ENCODE peak calls at places on chromosomes 6 and 20, in five cellular contexts. R is CD4-positive, alpha-beta T cell; X is heart left ventricle; P is pancreas; Q is cardiac muscle cell. Y is an unnamed sample.

GRCh38 chr20:62142252-62143117 is 709 bp downstream of the PSMA7 start:
- DNase-seq in R (no peak), X (no peak), P (peak; percentile 77), Q (peak; percentile 35), Y (peak; percentile 36)

GRCh38 chr6:134750669-134751068 is 199.2 kb downstream of the ALDH8A1 start:
- DNase-seq in R (no peak), X (no peak), P (no peak), Q (no peak), Y (no peak)

GRCh38 chr6:129893513-129894098 is 32.5 kb upstream of the TMEM244 start:
- DNase-seq in R (no peak), X (no peak), P (no peak), Q (no peak), Y (no peak)

GRCh38 chr6:47034421-47034820 is 7.7 kb downstream of the ADGRF1 start:
- DNase-seq in R (no peak), X (no peak), P (no peak), Q (no peak), Y (no peak)

GRCh38 chr6:130150906-130151305 is 71.8 kb downstream of the SAMD3 start:
- DNase-seq in R (no peak), X (no peak), P (no peak), Q (no peak), Y (no peak)

GRCh38 chr20:36093804-36094145 is 60.8 kb upstream of the EPB41L1 start:
- DNase-seq in R (no peak), X (no peak), P (no peak), Q (no peak), Y (no peak)

GRCh38 chr6:3228046-3228671 is 706 bp upstream of the TUBB2B start:
- DNase-seq in R (no peak), X (no peak), P (peak; percentile 73), Q (no peak), Y (no peak)

GRCh38 chr6:89952696-89953095 is 58.4 kb downstream of the GJA10 start:
- DNase-seq in R (peak; percentile 72), X (no peak), P (no peak), Q (no peak), Y (peak; percentile 12)

DNA sequence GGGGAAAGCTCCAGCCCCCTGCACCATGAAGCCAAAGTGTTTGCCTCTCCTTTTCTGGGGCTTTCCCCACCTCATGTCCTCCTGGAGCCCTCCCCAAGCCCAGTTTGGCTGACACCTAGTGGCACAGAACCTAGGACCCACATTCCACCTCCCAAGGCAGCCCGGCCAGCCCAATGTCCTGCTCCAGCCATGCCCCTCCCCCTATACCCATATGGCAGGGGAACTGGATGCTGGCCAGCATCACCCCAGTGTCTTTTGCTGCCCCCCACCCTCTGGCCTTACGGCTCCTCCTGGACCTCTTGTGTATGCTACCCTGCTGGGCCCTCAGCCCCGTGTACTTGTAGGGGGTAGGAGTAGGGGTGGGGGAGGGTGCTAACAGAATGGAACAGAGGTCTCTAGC is 170.1 kb downstream of the KIF6 start:
- DNase-seq in R (no peak), X (no peak), P (no peak), Q (no peak), Y (no peak)
- TF ChIP-seq CTCF in R (no peak), X (no peak), P (no peak), Q (no peak), Y (no peak)

GRCh38 chr20:45016089-45016641 is 49.9 kb downstream of the STK4 start:
- DNase-seq in R (no peak), X (no peak), P (no peak), Q (peak; percentile 4), Y (no peak)
- H3K27ac ChIP-seq in R (no peak overlapping the region), X (peak overlapping the region; percentile 64), P (no peak overlapping the region), Q (no peak overlapping the region), Y (peak overlapping the region; percentile 72)

GRCh38 chr6:165229216-165229615 is 80.2 kb downstream of the C6orf118 start:
- DNase-seq in R (no peak), X (no peak), P (no peak), Q (no peak), Y (no peak)
- H3K9me3 ChIP-seq in R (no peaks in the 10 kb centered on the region), X (no peaks in the 10 kb centered on the region), P (no peaks in the 10 kb centered on the region), Q (no peaks in the 10 kb centered on the region), Y (no peaks in the 10 kb centered on the region)

DNA sequence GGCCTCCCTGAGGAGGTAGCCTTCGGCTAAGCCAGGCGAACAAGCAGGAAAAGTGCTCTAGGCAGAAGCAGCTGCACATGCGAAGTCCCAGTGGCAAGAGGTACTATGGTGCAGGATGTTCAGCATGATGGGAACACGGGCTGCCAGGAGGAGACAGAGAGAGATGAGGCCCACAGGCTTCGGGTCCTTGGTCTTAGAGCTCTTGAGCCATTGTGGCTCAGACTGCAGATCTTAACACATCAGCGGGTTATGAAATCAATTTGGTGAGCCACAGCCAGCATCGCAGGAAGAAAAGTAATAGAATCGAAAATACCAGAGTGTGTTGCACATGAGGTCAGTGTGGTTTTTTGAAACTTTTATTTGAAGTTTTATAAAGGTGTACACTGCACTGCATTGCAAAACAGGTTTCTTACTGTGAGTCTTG is 69.1 kb downstream of the EYA2 start:
- DNase-seq in R (no peak), X (no peak), P (no peak), Q (no peak), Y (no peak)
- TF ChIP-seq CTCF in R (no peak), X (no peak), P (no peak), Q (no peak), Y (no peak)

GRCh38 chr6:52545050-52545843 is 31.6 kb downstream of the TRAM2 start:
- DNase-seq in R (no peak), X (no peak), P (no peak), Q (no peak), Y (no peak)

GRCh38 chr6:52543729-52544324 is 33.0 kb downstream of the TRAM2 start:
- DNase-seq in R (no peak), X (peak; percentile 48), P (no peak), Q (no peak), Y (no peak)

GRCh38 chr6:52544325-52545022 is 32.4 kb downstream of the TRAM2 start:
- DNase-seq in R (no peak), X (no peak), P (no peak), Q (no peak), Y (no peak)

GRCh38 chr6:52541135-52541534 is 35.7 kb downstream of the TRAM2 start:
- DNase-seq in R (no peak), X (no peak), P (no peak), Q (no peak), Y (no peak)

DNA sequence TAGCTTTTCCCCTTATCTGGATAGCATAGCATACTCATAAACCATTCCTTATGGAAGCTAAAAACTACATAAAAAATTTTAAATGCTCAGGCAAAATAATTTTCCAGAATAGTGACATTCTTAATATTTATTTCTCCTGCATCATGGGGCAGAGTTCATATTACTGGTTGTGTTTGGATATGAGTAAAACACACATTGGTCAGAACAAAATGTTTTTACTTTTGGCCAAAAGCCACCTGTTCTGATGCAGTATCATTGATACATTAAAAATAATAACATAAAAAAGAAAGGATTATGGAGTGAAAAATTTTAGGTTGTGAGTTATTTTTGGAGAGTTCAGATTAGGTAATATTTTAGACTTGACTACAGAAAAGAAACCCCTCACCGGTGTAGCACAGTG is 33.6 kb downstream of the TRAM2 start:
- DNase-seq in R (no peak), X (no peak), P (no peak), Q (no peak), Y (no peak)
- H3K27ac ChIP-seq in R (no peak overlapping the region), X (peak overlapping the region; percentile 37), P (no peak overlapping the region), Q (no peak overlapping the region), Y (peak overlapping the region; percentile 49)

DNA sequence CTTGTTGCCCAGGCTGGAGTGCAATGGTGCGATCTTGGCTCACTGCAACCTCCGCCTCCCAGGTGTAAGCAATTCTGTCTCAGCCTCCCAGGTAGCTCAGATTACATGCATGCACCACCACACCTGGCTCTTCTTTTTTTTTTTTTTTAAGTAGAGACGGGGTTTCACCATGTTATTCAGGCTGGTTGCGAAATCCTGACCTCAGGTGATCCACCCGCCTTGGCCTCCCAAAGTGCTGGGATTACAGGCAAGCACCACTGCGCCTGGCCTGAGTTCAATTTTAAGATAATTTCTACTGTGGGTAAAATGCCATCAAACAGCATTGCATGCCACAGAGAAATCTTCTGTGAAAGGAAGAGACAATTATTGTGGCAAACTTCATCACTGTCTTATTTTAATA is 633.1 kb downstream of the KIF16B start:
- DNase-seq in R (no peak), X (no peak), P (no peak), Q (no peak), Y (no peak)
- H3K9me3 ChIP-seq in R (no peaks in the 10 kb centered on the region), X (peaks cover 15% of the 10 kb centered on the region), P (no peaks in the 10 kb centered on the region), Q (no peaks in the 10 kb centered on the region), Y (no peaks in the 10 kb centered on the region)

DNA sequence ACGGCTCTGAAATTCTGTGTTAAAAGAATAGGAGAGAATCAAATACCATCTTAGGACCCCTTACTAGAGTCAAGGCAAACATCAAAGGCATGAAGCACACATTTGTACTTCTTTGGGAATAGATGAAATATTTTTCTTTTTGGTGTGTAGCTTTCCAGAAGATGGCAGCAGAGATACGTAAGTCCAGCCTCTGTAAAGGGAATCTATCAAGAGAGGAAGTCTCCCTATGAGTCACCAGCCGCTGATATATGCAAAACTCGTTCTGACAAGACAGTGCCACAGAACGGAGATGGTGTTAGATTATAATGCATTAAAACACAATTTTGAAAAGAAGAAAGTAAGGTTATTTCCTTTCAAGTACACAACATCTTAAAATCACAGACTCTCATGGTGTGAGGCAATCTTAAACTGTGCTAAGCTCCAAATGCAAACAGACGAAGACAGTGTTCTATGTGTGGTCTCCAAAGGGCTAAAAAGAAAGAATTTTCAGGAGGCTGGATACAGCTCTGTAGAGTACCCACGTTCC is 120.0 kb upstream of the AGPAT4 start:
- DNase-seq in R (peak; percentile 35), X (no peak), P (no peak), Q (peak; percentile 73), Y (peak; percentile 28)
- TF ChIP-seq CTCF in R (peak; percentile 58), X (peak; percentile 60), P (no peak), Q (peak; percentile 57), Y (peak; percentile 53)

DNA sequence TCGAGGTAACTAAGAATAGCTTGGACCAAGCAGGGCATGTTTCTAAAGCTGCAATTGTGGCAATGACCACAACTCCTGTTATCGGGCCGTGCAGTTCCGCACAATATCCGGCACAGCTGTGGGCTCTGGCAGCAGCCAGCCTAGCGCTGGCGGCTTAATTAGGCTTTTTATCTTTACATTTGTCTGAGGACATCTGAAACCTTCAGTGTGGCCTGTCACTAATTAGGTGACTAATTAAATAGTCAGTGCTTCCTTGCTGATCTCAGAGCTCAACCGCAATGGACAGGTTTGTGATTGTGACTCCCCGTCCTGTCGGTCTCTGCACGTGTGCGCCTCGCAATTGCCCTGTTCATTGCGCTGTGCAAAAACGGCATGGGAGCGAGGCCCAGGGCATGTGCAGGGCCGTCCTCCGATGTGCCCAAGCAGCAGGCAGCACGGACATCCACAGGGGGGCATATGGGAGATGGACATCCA is 134.8 kb upstream of the INSM1 start:
- DNase-seq in R (no peak), X (no peak), P (no peak), Q (no peak), Y (no peak)
- H3K27ac ChIP-seq in R (no peak overlapping the region), X (no peak overlapping the region), P (no peak overlapping the region), Q (no peak overlapping the region), Y (no peak overlapping the region)

DNA sequence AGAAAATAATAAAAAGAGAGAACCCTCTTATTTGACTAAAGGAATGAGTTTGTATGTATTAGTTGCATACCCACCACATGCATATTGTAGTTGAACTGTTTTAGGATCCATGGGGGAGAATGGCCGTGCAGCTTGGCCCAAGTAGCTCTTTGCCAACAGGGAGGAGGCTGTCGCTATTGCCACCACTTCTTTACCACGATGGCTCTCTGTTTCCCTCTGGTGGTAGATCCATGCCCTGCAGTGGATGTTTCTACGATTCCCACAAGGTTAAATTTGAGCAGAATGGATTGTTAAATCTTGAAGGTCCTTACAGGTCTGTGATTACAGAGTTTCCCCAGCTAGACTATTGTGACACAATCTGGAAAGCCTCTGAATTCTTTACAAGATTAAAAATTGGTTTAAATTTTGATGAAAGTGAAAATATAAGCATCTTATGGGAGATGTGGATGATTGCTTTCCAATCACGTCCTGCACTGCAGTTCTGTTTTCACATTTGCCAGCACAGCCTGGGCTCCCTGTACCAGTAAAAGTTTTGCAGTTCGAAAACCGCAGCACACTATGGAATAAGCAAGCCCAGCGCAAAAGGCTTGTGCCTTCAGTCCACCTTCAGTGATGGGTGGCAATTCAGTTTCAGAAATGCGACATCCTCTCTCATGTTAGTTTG is 34.4 kb upstream of the FNDC1 start:
- DNase-seq in R (peak; percentile 56), X (peak; percentile 45), P (peak; percentile 69), Q (peak; percentile 77), Y (peak; percentile 80)
- H3K9me3 ChIP-seq in R (no peaks in the 10 kb centered on the region), X (no peaks in the 10 kb centered on the region), P (no peaks in the 10 kb centered on the region), Q (no peaks in the 10 kb centered on the region), Y (no peaks in the 10 kb centered on the region)

Y was measured in transverse colon.